ENCODE peak calls at places on chromosome 15, in four cellular contexts. Y, O, V and C are unnamed samples.
A peak's percentile ranks its signal among the peaks of the same experiment; 100 is the strongest.

GRCh38 chr15:60612400-60613048 is 133.6 kb upstream of the ICE2 start:
- DNase-seq in Y (no peak), O (no peak), V (no peak), C (no peak)

GRCh38 chr15:77871838-77872371 is 205.6 kb downstream of the TBC1D2B start:
- DNase-seq in V (peak; percentile 52), Y (no peak), O (no peak), C (no peak)

GRCh38 chr15:40323953-40324937 is 753 bp downstream of the INAFM2 start:
- DNase-seq in Y (no peak), V (no peak), O (no peak), C (peak; percentile 38)

GRCh38 chr15:22930782-22931484 is 49.2 kb downstream of the CYFIP1 start:
- DNase-seq in V (no peak), Y (no peak), O (no peak), C (no peak)

GRCh38 chr15:70269991-70270751 is 172.5 kb upstream of the TLE3 start:
- DNase-seq in O (no peak), Y (no peak), V (no peak), C (no peak)

GRCh38 chr15:90560229-90560771 is 30.6 kb downstream of the CRTC3 start:
- DNase-seq in V (no peak), Y (no peak), O (peak; percentile 89), C (no peak)

GRCh38 chr15:44194397-44195150 is 497 bp downstream of the FRMD5 start:
- DNase-seq in O (peak; percentile 66), Y (peak; percentile 17), V (no peak), C (peak; percentile 39)

GRCh38 chr15:80777137-80777536 is 2.0 kb upstream of the CEMIP start:
- DNase-seq in O (no peak), V (no peak), Y (no peak), C (no peak)

GRCh38 chr15:31801152-31801551 is 229.2 kb upstream of the CHRNA7 start:
- DNase-seq in Y (no peak), O (no peak), V (no peak), C (no peak)

GRCh38 chr15:41772720-41773331 is 1.5 kb upstream of the MAPKBP1 start:
- DNase-seq in O (peak; percentile 73), V (peak; percentile 61), Y (peak; percentile 31), C (no peak)

GRCh38 chr15:42136513-42136912 is 19.9 kb downstream of the PLA2G4F start:
- DNase-seq in V (no peak), O (peak; percentile 6), Y (no peak), C (no peak)

GRCh38 chr15:90593469-90594158 is 63.9 kb downstream of the CRTC3 start:
- DNase-seq in O (no peak), V (no peak), Y (no peak), C (no peak)

GRCh38 chr15:75578948-75579908 is at the start of gene PTPN9:
- DNase-seq in Y (peak; percentile 52), V (peak; percentile 93), O (peak; percentile 88), C (peak; percentile 63)

GRCh38 chr15:55737373-55737772 is 5.6 kb downstream of the PRTG start:
- DNase-seq in Y (no peak), V (no peak), O (no peak), C (no peak)

GRCh38 chr15:93182806-93183205 is 93.8 kb upstream of the RGMA start:
- DNase-seq in Y (no peak), V (no peak), O (no peak), C (no peak)

GRCh38 chr15:38536201-38536676 is 28.4 kb downstream of the RASGRP1 start:
- DNase-seq in Y (no peak), V (no peak), O (peak; percentile 67), C (no peak)

GRCh38 chr15:70672081-70672480 is 91.3 kb downstream of the UACA start:
- DNase-seq in O (no peak), Y (no peak), V (no peak), C (no peak)

GRCh38 chr15:100332231-100332630 is 9.5 kb downstream of the ADAMTS17 start:
- DNase-seq in V (no peak), O (no peak), Y (no peak), C (no peak)
- TF ChIP-seq CTCF in V (no peak), O (no peak), Y (no peak), C (no peak)

GRCh38 chr15:51516291-51516690 is 106.3 kb downstream of the DMXL2 start:
- DNase-seq in O (no peak), V (no peak), Y (no peak), C (no peak)
- TF ChIP-seq CTCF in O (no peak), V (no peak), Y (no peak), C (no peak)

GRCh38 chr15:57345584-57345983 is 30.7 kb upstream of the CGNL1 start:
- DNase-seq in Y (no peak), V (peak; percentile 79), O (no peak), C (no peak)
- TF ChIP-seq CTCF in Y (no peak), V (peak; percentile 67), O (no peak), C (no peak)

GRCh38 chr15:28901987-28902745 is 16.4 kb downstream of the APBA2 start:
- DNase-seq in O (no peak), V (peak; percentile 67), Y (no peak), C (no peak)
- TF ChIP-seq CTCF in O (no peak), V (peak; percentile 68), Y (no peak), C (no peak)

GRCh38 chr15:72153269-72153668 is 35.1 kb downstream of the SENP8 start:
- DNase-seq in O (no peak), V (no peak), Y (no peak), C (no peak)

GRCh38 chr15:72155635-72156616 is 37.7 kb downstream of the SENP8 start:
- DNase-seq in V (peak; percentile 84), O (peak; percentile 89), Y (peak; percentile 70), C (peak; percentile 69)

GRCh38 chr15:72154316-72154715 is 36.1 kb downstream of the SENP8 start:
- DNase-seq in V (no peak), Y (no peak), O (no peak), C (no peak)

GRCh38 chr15:72155021-72155621 is 36.9 kb downstream of the SENP8 start:
- DNase-seq in O (peak; percentile 83), V (no peak), Y (no peak), C (no peak)

GRCh38 chr15:72156928-72157327 is 38.7 kb downstream of the SENP8 start:
- DNase-seq in V (no peak), Y (no peak), O (no peak), C (no peak)
- TF ChIP-seq CTCF in V (no peak), Y (no peak), O (no peak), C (no peak)

GRCh38 chr15:52568569-52569243 is at the start of gene ARPP19:
- DNase-seq in Y (peak; percentile 65), O (peak; percentile 97), V (peak; percentile 97), C (peak; percentile 82)
- TF ChIP-seq CTCF in Y (no peak), O (no peak), V (peak; percentile 19), C (no peak)